ENCODE peak calls at places on chromosomes 11 and 22, in four cellular contexts. E is ELF-1; A is central memory CD4-positive, alpha-beta T cell; V is ureter. H is an unnamed sample.

GRCh38 chr11:63589000-63589399 is 25.2 kb downstream of the PLAAT3 start:
- DNase-seq in A (no peak), E (no peak), V (no peak), H (no peak)

GRCh38 chr11:17767301-17767885 is 32.8 kb downstream of the KCNC1 start:
- DNase-seq in E (no peak), V (no peak), A (no peak), H (no peak)

GRCh38 chr11:130613396-130613795 is 165.0 kb downstream of the ADAMTS15 start:
- DNase-seq in V (no peak), E (no peak), A (no peak), H (no peak)

GRCh38 chr11:19498986-19499669 is 213.5 kb upstream of the NAV2 start:
- DNase-seq in A (no peak), E (peak), V (no peak), H (no peak)

GRCh38 chr11:104781037-104781436 is 117.2 kb downstream of the CASP12 start:
- DNase-seq in V (no peak), E (no peak), A (no peak), H (no peak)

GRCh38 chr22:35664955-35665577 is 16.8 kb downstream of the APOL6 start:
- DNase-seq in V (no peak), E (no peak), A (no peak), H (no peak)

GRCh38 chr11:15873501-15873900 is 482.8 kb downstream of the SOX6 start:
- DNase-seq in E (no peak), A (no peak), V (no peak), H (no peak)

GRCh38 chr11:73907191-73907590 is 30.4 kb downstream of the PAAF1 start:
- DNase-seq in V (no peak), E (peak), A (no peak), H (no peak)

GRCh38 chr11:695332-695605 is 247 bp upstream of the DEAF1 start:
- DNase-seq in A (no peak), V (no peak), E (no peak), H (no peak)

GRCh38 chr11:575996-576756 is at the start of gene PHRF1:
- DNase-seq in V (peak), E (peak), A (peak), H (peak)

GRCh38 chr11:119874660-119875238 is 145.7 kb upstream of the NECTIN1 start:
- DNase-seq in A (no peak), E (peak), V (no peak), H (no peak)

GRCh38 chr11:132353255-132353654 is 982.8 kb downstream of the NTM start:
- DNase-seq in V (no peak), A (no peak), E (no peak), H (no peak)

GRCh38 chr11:112097734-112098528 is 11.3 kb downstream of the SDHD start:
- DNase-seq in A (no peak), E (no peak), V (no peak), H (no peak)

GRCh38 chr11:124859171-124859570 is 6.1 kb upstream of the ROBO3 start:
- DNase-seq in E (no peak), V (no peak), A (no peak), H (no peak)

GRCh38 chr22:41674941-41675340 is 13.7 kb downstream of the SNU13 start:
- DNase-seq in V (no peak), E (no peak), A (no peak), H (no peak)

GRCh38 chr22:44220727-44221680 is 40.3 kb downstream of the PARVG start:
- DNase-seq in E (peak), A (no peak), V (no peak), H (no peak)

GRCh38 chr11:8604078-8604723 is 10.2 kb upstream of the STK33 start:
- DNase-seq in E (peak), V (no peak), A (no peak), H (peak)

GRCh38 chr11:73387594-73388021 is 11.4 kb downstream of the RELT start:
- DNase-seq in A (no peak), V (no peak), E (peak), H (no peak)

GRCh38 chr11:44324787-44325525 is 15.0 kb upstream of the ALX4 start:
- DNase-seq in E (peak), A (no peak), V (no peak), H (no peak)

GRCh38 chr11:59216654-59217640 is 4.2 kb upstream of the MPEG1 start:
- DNase-seq in A (no peak), E (no peak), V (peak), H (peak)

GRCh38 chr11:73237471-73238290 is 19.6 kb downstream of the P2RY2 start:
- DNase-seq in E (no peak), V (no peak), A (no peak), H (no peak)

GRCh38 chr11:8810331-8811301 is 100.4 kb upstream of the AKIP1 start:
- DNase-seq in V (peak), A (no peak), E (peak), H (peak)

GRCh38 chr22:20550851-20551744 is 43.7 kb downstream of the MED15 start:
- DNase-seq in A (peak), V (no peak), E (peak), H (no peak)

GRCh38 chr11:14029971-14030531 is 67.5 kb downstream of the SPON1 start:
- DNase-seq in V (peak), E (peak), A (no peak), H (peak)

GRCh38 chr11:5937868-5938602 is 4.0 kb upstream of the OR56A3 start:
- DNase-seq in E (peak), V (no peak), A (no peak), H (no peak)